ENCODE peak calls at places on chromosomes 6 and 20, in six cellular contexts. T, J, D, E, K and B are unnamed samples.
A peak's percentile ranks its signal among the peaks of the same experiment; 100 is the strongest.

GRCh38 chr6:44569931-44570385 is 182.5 kb downstream of the CDC5L start:
- DNase-seq in T (no peak), J (no peak), D (no peak), E (peak; percentile 37), K (peak; percentile 59), B (no peak)

GRCh38 chr6:70423189-70424133 is 10.2 kb downstream of the FAM135A start:
- DNase-seq in T (no peak), J (no peak), D (no peak), E (no peak), K (no peak), B (no peak)

GRCh38 chr20:57346477-57346876 is 4.6 kb upstream of the RAE1 start:
- DNase-seq in T (peak; percentile 76), J (peak; percentile 25), D (peak; percentile 87), E (peak; percentile 80), K (peak; percentile 65), B (peak; percentile 91)

GRCh38 chr6:143940011-143940597 is 68.0 kb downstream of the PLAGL1 start:
- DNase-seq in T (peak; percentile 66), J (peak; percentile 25), D (peak; percentile 59), E (peak; percentile 55), K (no peak), B (no peak)

GRCh38 chr6:49649982-49650381 is 13.3 kb upstream of the RHAG start:
- DNase-seq in T (no peak), J (no peak), D (no peak), E (no peak), K (no peak), B (no peak)

GRCh38 chr20:57801046-57801445 is 91.2 kb upstream of the PMEPA1 start:
- DNase-seq in T (no peak), J (no peak), D (no peak), E (no peak), K (no peak), B (no peak)

GRCh38 chr6:96837138-96837971 is at the start of gene GPR63:
- DNase-seq in T (peak; percentile 65), J (peak; percentile 54), D (peak; percentile 69), E (peak; percentile 70), K (peak; percentile 56), B (peak; percentile 85)

GRCh38 chr20:3532089-3532615 is 61.3 kb downstream of the ATRN start:
- DNase-seq in T (no peak), J (no peak), D (no peak), E (no peak), K (no peak), B (no peak)

GRCh38 chr20:9590189-9590588 is 75.8 kb downstream of the LAMP5 start:
- DNase-seq in T (peak; percentile 48), J (no peak), D (no peak), E (no peak), K (no peak), B (no peak)

GRCh38 chr20:32336918-32337347 is 21.2 kb upstream of the ASXL1 start:
- DNase-seq in T (no peak), J (no peak), D (peak; percentile 43), E (no peak), K (no peak), B (no peak)
- H3K36me3 ChIP-seq in T (no peaks in the 10 kb centered on the region), J (no peaks in the 10 kb centered on the region), D (no peaks in the 10 kb centered on the region), E (peaks cover 2% of the 10 kb centered on the region), K (peaks cover 5% of the 10 kb centered on the region), B (no peaks in the 10 kb centered on the region)

GRCh38 chr20:21557246-21557982 is 43.5 kb upstream of the NKX2-2 start:
- DNase-seq in T (no peak), J (peak; percentile 23), D (no peak), E (no peak), K (no peak), B (no peak)
- H3K4me3 ChIP-seq in T (no peak overlapping the region), J (peak overlapping the region; percentile 11), D (no peak overlapping the region), E (no peak overlapping the region), K (no peak overlapping the region), B (no peak overlapping the region)

GRCh38 chr6:17577059-17577458 is 23.0 kb upstream of the FAM8A1 start:
- DNase-seq in T (no peak), J (no peak), D (no peak), E (no peak), K (no peak), B (no peak)
- H3K9me3 ChIP-seq in T (no peaks in the 10 kb centered on the region), J (peaks cover 4% of the 10 kb centered on the region), D (no peaks in the 10 kb centered on the region), E (no peaks in the 10 kb centered on the region), K (peaks cover 8% of the 10 kb centered on the region), B (peaks cover 7% of the 10 kb centered on the region)

DNA sequence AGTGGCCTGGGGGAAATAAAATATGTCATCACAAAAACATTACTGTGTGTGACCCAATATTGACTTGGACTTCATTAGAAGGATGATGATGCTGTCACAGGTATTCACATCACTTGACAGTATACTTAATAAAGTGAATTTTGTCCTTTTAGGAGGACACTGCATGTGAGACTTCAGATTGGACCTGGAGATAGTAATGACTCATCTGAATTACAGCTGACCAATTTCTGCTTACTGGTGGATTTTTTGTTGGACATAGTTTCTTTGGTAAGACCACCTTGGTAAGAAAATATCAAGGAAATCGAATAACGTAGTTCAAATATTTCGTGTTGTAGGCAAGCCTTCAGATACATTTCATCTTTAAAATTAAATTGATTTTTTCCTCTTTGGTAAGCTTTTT is 57.1 kb downstream of the DOP1A start:
- DNase-seq in T (no peak), J (no peak), D (no peak), E (no peak), K (no peak), B (no peak)
- H3K36me3 ChIP-seq in T (peaks cover 21% of the 10 kb centered on the region), J (peaks cover 61% of the 10 kb centered on the region), D (peaks cover 53% of the 10 kb centered on the region), E (peaks cover 38% of the 10 kb centered on the region), K (peaks cover 99% of the 10 kb centered on the region), B (peaks cover 5% of the 10 kb centered on the region)

DNA sequence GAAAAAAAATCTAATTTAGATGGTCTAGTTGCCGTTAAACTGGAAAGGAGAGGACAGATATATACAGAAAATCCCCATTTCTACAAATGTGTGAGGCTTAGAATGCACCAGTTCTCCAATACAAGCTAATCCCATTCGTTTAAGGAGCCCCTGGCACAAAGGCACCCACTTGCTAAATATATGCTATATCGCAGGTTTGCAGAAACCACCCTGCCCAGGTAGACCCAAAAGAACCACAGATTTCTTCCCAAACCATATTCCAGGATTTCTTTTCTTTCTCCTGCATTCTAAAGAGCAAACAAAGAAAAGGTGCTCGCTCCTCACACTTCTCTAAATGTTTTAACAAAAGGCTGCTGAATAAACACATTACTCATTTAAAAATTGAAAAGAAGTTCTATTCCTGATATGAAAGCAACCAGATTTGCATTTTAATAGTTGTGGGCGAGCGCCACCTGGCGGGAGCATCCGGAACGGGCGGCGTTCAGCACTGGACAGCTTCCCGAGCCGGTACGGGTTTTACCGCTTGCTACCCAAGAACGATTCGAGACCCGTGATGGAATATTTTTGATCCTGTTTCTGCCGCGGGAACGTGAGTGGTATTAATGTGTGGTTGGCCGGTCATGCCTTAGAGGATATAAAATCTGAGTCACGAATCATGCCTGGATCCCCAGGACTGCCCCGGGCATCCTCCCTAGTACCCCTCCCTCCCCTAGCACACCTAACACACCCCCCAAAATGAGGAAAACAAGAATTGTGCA is 2.1 kb downstream of the PTPRT start:
- DNase-seq in T (peak; percentile 87), J (no peak), D (peak; percentile 80), E (peak; percentile 75), K (peak; percentile 65), B (peak; percentile 80)
- H3K4me3 ChIP-seq in T (no peak overlapping the region), J (no peak overlapping the region), D (no peak overlapping the region), E (no peak overlapping the region), K (no peak overlapping the region), B (no peak overlapping the region)

GRCh38 chr6:22956029-22956715 is 386.8 kb downstream of the HDGFL1 start:
- DNase-seq in T (no peak), J (no peak), D (peak; percentile 3), E (no peak), K (no peak), B (peak; percentile 12)
- H3K9me3 ChIP-seq in T (no peaks in the 10 kb centered on the region), J (no peaks in the 10 kb centered on the region), D (no peaks in the 10 kb centered on the region), E (no peaks in the 10 kb centered on the region), K (no peaks in the 10 kb centered on the region), B (no peaks in the 10 kb centered on the region)

DNA sequence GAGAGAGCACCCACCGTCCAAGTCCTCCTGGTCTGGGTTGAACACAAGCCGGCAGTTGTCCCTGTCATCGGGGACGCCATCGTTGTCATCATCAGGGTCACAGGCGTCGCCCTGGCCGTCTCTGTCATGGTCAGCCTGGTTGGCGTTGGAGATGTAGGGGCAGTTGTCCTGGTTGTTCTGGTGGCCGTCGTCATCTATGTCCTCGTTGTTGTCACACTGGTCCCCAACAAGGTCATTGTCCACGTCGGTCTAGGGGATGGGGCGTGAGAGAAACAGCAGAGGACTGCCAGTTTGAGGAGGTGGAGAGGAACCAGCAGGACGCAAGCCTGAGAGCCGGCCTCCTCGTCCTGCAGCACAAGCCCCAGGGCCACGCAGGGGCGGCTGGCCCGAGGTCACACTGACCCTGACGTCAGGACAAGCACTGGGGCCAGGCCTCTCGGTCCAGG is 28.5 kb downstream of the THBS2 start:
- DNase-seq in T (no peak), J (no peak), D (no peak), E (no peak), K (no peak), B (no peak)
- H3K36me3 ChIP-seq in T (no peaks in the 10 kb centered on the region), J (no peaks in the 10 kb centered on the region), D (no peaks in the 10 kb centered on the region), E (no peaks in the 10 kb centered on the region), K (peaks cover 77% of the 10 kb centered on the region), B (no peaks in the 10 kb centered on the region)

DNA sequence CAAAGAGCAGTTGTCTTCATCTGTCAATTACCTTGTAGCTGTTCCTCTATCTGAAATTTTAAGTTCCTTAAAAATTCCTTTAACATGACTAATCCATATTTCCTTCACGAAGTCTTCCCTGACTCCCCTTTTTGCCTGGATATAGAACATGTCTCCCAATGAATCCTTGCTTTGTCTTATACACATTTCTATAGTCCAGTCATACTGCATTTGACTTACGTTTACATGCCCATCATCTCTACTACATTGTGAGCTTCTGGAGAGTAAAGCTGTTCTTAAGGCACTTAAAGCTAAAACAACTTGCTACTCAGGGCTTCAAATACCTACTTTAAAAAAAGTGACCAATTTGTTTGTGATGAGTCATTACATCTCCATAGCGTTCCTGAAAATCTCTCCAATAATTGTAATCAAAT is 4.9 kb downstream of the REV3L start:
- DNase-seq in T (no peak), J (no peak), D (no peak), E (no peak), K (no peak), B (no peak)
- H3K4me3 ChIP-seq in T (no peak overlapping the region), J (no peak overlapping the region), D (no peak overlapping the region), E (no peak overlapping the region), K (no peak overlapping the region), B (no peak overlapping the region)